ENCODE peak calls at places on chromosomes 3 and 15, in ten cellular contexts. O, G, P, H, W, E, M, R, Y and K are unnamed samples.

GRCh38 chr3:9809615-9810356 is at the start of gene TTLL3:
- DNase-seq in Y (no peak), W (peak), R (no peak), H (peak), G (peak), O (peak), E (peak), P (no peak), M (no peak), K (peak)

GRCh38 chr3:126065876-126066275 is 18.0 kb downstream of the SLC41A3 start:
- DNase-seq in W (no peak), Y (no peak), M (no peak), O (no peak), E (no peak), G (no peak), P (no peak), H (no peak), R (no peak), K (no peak)

GRCh38 chr3:67601385-67601784 is 53.0 kb downstream of the SUCLG2 start:
- DNase-seq in W (no peak), R (no peak), M (no peak), G (no peak), O (no peak), P (no peak), E (no peak), H (no peak), Y (no peak), K (no peak)

GRCh38 chr3:153463895-153464294 is 301.9 kb downstream of the RAP2B start:
- DNase-seq in P (no peak), M (no peak), O (no peak), Y (no peak), R (peak), G (no peak), E (no peak), H (peak), W (no peak), K (no peak)

GRCh38 chr3:129379582-129380358 is 48.7 kb downstream of the EFCAB12 start:
- DNase-seq in M (no peak), E (no peak), O (no peak), P (no peak), W (no peak), G (no peak), R (no peak), H (peak), Y (no peak), K (no peak)

GRCh38 chr15:38652998-38653397 is 88.4 kb upstream of the RASGRP1 start:
- DNase-seq in Y (no peak), E (no peak), O (no peak), W (no peak), R (no peak), H (no peak), G (no peak), P (no peak), M (no peak), K (no peak)

GRCh38 chr15:25243800-25244097 is 195.1 kb downstream of the UBE3A start:
- DNase-seq in R (no peak), W (no peak), P (no peak), E (no peak), G (no peak), Y (no peak), O (peak), H (no peak), M (no peak), K (no peak)

GRCh38 chr3:128285042-128285924 is 132.0 kb downstream of the EEFSEC start:
- DNase-seq in P (no peak), M (no peak), Y (no peak), H (no peak), R (no peak), O (no peak), W (no peak), E (no peak), G (no peak), K (peak)

GRCh38 chr15:91032919-91033803 is 10.8 kb upstream of the VPS33B start:
- DNase-seq in P (peak), H (peak), W (peak), O (peak), R (no peak), E (peak), M (peak), G (no peak), Y (peak), K (peak)

GRCh38 chr15:77031376-77032050 is 36.6 kb downstream of the PSTPIP1 start:
- DNase-seq in E (no peak), O (peak), G (no peak), Y (peak), H (peak), R (no peak), P (no peak), M (no peak), W (peak), K (no peak)
- TF ChIP-seq MAX in E (no peak), O (no peak), G (no peak), Y (no peak), H (peak), R (no peak), P (no peak), M (no peak), W (no peak), K (no peak)

DNA sequence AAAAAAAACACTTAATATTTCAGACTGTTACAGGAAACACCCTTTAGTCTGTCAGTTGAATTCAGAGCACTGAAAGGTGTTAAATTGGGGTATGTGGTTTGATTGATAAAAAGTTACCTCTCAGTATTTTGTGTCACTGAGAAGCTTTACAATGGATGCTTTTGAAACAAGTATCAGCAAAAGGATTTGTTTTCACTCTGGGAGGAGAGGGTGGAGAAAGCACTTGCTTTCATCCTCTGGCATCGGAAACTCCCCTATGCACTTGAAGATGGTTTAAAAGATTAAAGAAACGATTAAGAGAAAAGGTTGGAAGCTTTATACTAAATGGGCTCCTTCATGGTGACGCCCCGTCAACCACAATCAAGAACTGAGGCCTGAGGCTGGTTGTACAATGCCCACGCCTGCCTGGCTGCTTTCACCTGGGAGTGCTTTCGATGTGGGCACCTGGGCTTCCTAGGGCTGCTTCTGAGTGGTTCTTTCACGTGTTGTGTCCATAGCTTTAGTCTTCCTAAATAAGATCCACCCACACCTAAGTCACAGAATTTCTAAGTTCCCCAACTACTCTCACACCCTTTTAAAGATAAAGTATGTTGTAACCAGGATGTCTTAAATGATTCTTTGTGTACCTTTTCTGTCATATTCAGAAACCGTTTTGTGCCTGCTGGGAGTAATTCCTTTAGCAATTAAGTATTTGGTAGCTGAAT is 17.9 kb downstream of the TMEM43 start:
- DNase-seq in Y (no peak), H (no peak), R (no peak), M (no peak), W (no peak), O (peak), P (no peak), G (no peak), E (no peak), K (no peak)
- TF ChIP-seq MAX in Y (no peak), H (no peak), R (no peak), M (no peak), W (no peak), O (no peak), P (no peak), G (no peak), E (no peak), K (no peak)

DNA sequence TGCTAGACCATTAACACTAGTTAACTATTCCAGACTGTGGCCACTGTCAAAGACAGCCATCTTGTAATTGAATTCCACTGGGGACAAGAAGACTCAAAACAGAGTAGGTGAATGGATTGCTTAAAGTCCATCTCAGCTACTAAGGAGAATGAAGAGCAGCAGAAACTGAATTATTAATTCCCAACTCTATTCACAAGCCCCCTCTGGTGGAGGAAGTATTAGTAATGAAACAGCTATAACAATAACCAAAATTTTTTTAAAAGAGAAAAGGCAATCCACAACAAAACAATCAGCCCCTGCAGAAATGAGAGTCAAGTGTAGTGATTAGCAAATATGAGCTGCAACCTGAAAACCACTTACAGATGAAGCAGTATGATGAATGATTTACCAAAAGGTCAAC is 302.8 kb downstream of the FHIT start:
- DNase-seq in P (no peak), H (peak), W (no peak), M (no peak), G (no peak), Y (no peak), E (no peak), O (no peak), R (no peak), K (no peak)
- TF ChIP-seq MAX in P (no peak), H (no peak), W (no peak), M (no peak), G (no peak), Y (no peak), E (no peak), O (no peak), R (no peak), K (no peak)

GRCh38 chr3:13267348-13267659 is 152.8 kb downstream of the NUP210 start:
- DNase-seq in O (no peak), H (no peak), R (no peak), Y (no peak), P (no peak), G (no peak), W (no peak), E (no peak), M (no peak), K (no peak)
- TF ChIP-seq MAX in O (no peak), H (no peak), R (no peak), Y (no peak), P (no peak), G (no peak), W (no peak), E (no peak), M (no peak), K (no peak)

GRCh38 chr3:120741837-120742197 is 499 bp downstream of the RABL3 start:
- DNase-seq in H (no peak), O (no peak), W (no peak), P (peak), R (peak), E (no peak), M (no peak), G (no peak), Y (peak), K (no peak)
- TF ChIP-seq MAX in H (peak), O (no peak), W (peak), P (peak), R (peak), E (no peak), M (no peak), G (peak), Y (peak), K (peak)